ENCODE peak calls at places on chromosomes 7 and 10, in six cellular contexts. One of them, this sample, is unnamed.

GRCh38 chr7:1952169-1952760 is 280.5 kb downstream of the MAD1L1 start:
- DNase-seq in CD8-positive, alpha-beta memory T cell: no peak
- DNase-seq in upper lobe of right lung: no peak
- DNase-seq in suprapubic skin: no peak
- DNase-seq in tibial artery: no peak
- DNase-seq in GM23338: no peak
- DNase-seq in this sample: no peak

GRCh38 chr7:138359891-138360582 is 100.0 kb upstream of the TRIM24 start:
- DNase-seq in GM23338: no peak
- DNase-seq in upper lobe of right lung: no peak
- DNase-seq in suprapubic skin: no peak
- DNase-seq in tibial artery: no peak
- DNase-seq in CD8-positive, alpha-beta memory T cell: no peak
- DNase-seq in this sample: no peak

GRCh38 chr7:80729586-80730320 is 91.3 kb downstream of the CD36 start:
- DNase-seq in suprapubic skin: no peak
- DNase-seq in GM23338: no peak
- DNase-seq in upper lobe of right lung: no peak
- DNase-seq in tibial artery: no peak
- DNase-seq in CD8-positive, alpha-beta memory T cell: no peak
- DNase-seq in this sample: no peak

GRCh38 chr7:140810385-140810784 is 113.9 kb downstream of the NDUFB2 start:
- DNase-seq in tibial artery: no peak
- DNase-seq in CD8-positive, alpha-beta memory T cell: no peak
- DNase-seq in suprapubic skin: no peak
- DNase-seq in GM23338: no peak
- DNase-seq in upper lobe of right lung: no peak
- DNase-seq in this sample: no peak

GRCh38 chr7:36190447-36191291 is 37.6 kb downstream of the EEPD1 start:
- DNase-seq in GM23338: no peak
- DNase-seq in upper lobe of right lung: peak; percentile 70
- DNase-seq in CD8-positive, alpha-beta memory T cell: no peak
- DNase-seq in tibial artery: peak; percentile 46
- DNase-seq in suprapubic skin: no peak
- DNase-seq in this sample: no peak

GRCh38 chr10:122505011-122505410 is 43.7 kb downstream of the HTRA1 start:
- DNase-seq in upper lobe of right lung: no peak
- DNase-seq in CD8-positive, alpha-beta memory T cell: no peak
- DNase-seq in tibial artery: no peak
- DNase-seq in GM23338: no peak
- DNase-seq in suprapubic skin: no peak
- DNase-seq in this sample: no peak

GRCh38 chr7:87312215-87312865 is 33.1 kb upstream of the CROT start:
- DNase-seq in upper lobe of right lung: no peak
- DNase-seq in tibial artery: no peak
- DNase-seq in CD8-positive, alpha-beta memory T cell: peak; percentile 45
- DNase-seq in suprapubic skin: no peak
- DNase-seq in GM23338: peak; percentile 68
- DNase-seq in this sample: peak; percentile 60

GRCh38 chr7:117715784-117716445 is 157.3 kb downstream of the CTTNBP2 start:
- DNase-seq in tibial artery: no peak
- DNase-seq in CD8-positive, alpha-beta memory T cell: no peak
- DNase-seq in GM23338: peak; percentile 84
- DNase-seq in suprapubic skin: no peak
- DNase-seq in upper lobe of right lung: no peak
- DNase-seq in this sample: peak; percentile 81

GRCh38 chr7:148911626-148912025 is 27.5 kb upstream of the EZH2 start:
- DNase-seq in CD8-positive, alpha-beta memory T cell: no peak
- DNase-seq in suprapubic skin: no peak
- DNase-seq in GM23338: no peak
- DNase-seq in tibial artery: no peak
- DNase-seq in upper lobe of right lung: no peak
- DNase-seq in this sample: no peak

GRCh38 chr10:97519342-97519741 is 20.6 kb downstream of the UBTD1 start:
- DNase-seq in tibial artery: no peak
- DNase-seq in upper lobe of right lung: no peak
- DNase-seq in suprapubic skin: no peak
- DNase-seq in CD8-positive, alpha-beta memory T cell: no peak
- DNase-seq in GM23338: no peak
- DNase-seq in this sample: no peak

GRCh38 chr7:25314729-25315267 is 86.5 kb upstream of the NPVF start:
- DNase-seq in GM23338: no peak
- DNase-seq in suprapubic skin: no peak
- DNase-seq in upper lobe of right lung: no peak
- DNase-seq in CD8-positive, alpha-beta memory T cell: no peak
- DNase-seq in tibial artery: no peak
- DNase-seq in this sample: no peak

GRCh38 chr7:139680676-139681462 is 96.9 kb downstream of the HIPK2 start:
- DNase-seq in CD8-positive, alpha-beta memory T cell: peak; percentile 7
- DNase-seq in GM23338: no peak
- DNase-seq in upper lobe of right lung: no peak
- DNase-seq in suprapubic skin: no peak
- DNase-seq in tibial artery: peak; percentile 72
- DNase-seq in this sample: peak; percentile 11

GRCh38 chr7:38548605-38549004 is 82.6 kb downstream of the AMPH start:
- DNase-seq in tibial artery: no peak
- DNase-seq in CD8-positive, alpha-beta memory T cell: no peak
- DNase-seq in GM23338: no peak
- DNase-seq in suprapubic skin: no peak
- DNase-seq in upper lobe of right lung: no peak
- DNase-seq in this sample: no peak

GRCh38 chr7:33893377-33893776 is 12.0 kb upstream of the BMPER start:
- DNase-seq in CD8-positive, alpha-beta memory T cell: no peak
- DNase-seq in upper lobe of right lung: no peak
- DNase-seq in GM23338: no peak
- DNase-seq in tibial artery: no peak
- DNase-seq in suprapubic skin: no peak
- DNase-seq in this sample: no peak

GRCh38 chr7:105389090-105389650 is 449 bp upstream of the SRPK2 start:
- DNase-seq in tibial artery: peak; percentile 46
- DNase-seq in CD8-positive, alpha-beta memory T cell: no peak
- DNase-seq in upper lobe of right lung: peak; percentile 76
- DNase-seq in suprapubic skin: peak; percentile 69
- DNase-seq in GM23338: peak; percentile 78
- DNase-seq in this sample: peak; percentile 77

GRCh38 chr7:103936558-103936957 is 52.9 kb downstream of the RELN start:
- DNase-seq in GM23338: no peak
- DNase-seq in upper lobe of right lung: no peak
- DNase-seq in tibial artery: no peak
- DNase-seq in CD8-positive, alpha-beta memory T cell: no peak
- DNase-seq in suprapubic skin: no peak
- DNase-seq in this sample: no peak

GRCh38 chr7:57867884-57868701 is 418.1 kb downstream of the ZNF716 start:
- DNase-seq in upper lobe of right lung: no peak
- DNase-seq in CD8-positive, alpha-beta memory T cell: no peak
- DNase-seq in suprapubic skin: no peak
- DNase-seq in tibial artery: no peak
- DNase-seq in GM23338: no peak
- DNase-seq in this sample: no peak

GRCh38 chr7:26667514-26668133 is 196.8 kb downstream of the SKAP2 start:
- DNase-seq in upper lobe of right lung: no peak
- DNase-seq in tibial artery: peak; percentile 59
- DNase-seq in suprapubic skin: peak; percentile 73
- DNase-seq in GM23338: peak; percentile 97
- DNase-seq in CD8-positive, alpha-beta memory T cell: peak; percentile 8
- DNase-seq in this sample: peak; percentile 97

GRCh38 chr10:104622598-104623209 is 18.4 kb upstream of the SORCS3 start:
- DNase-seq in tibial artery: no peak
- DNase-seq in CD8-positive, alpha-beta memory T cell: no peak
- DNase-seq in GM23338: peak; percentile 84
- DNase-seq in suprapubic skin: no peak
- DNase-seq in upper lobe of right lung: no peak
- DNase-seq in this sample: peak; percentile 79

GRCh38 chr7:75892634-75893272 is 13.9 kb downstream of the RHBDD2 start:
- DNase-seq in GM23338: no peak
- DNase-seq in tibial artery: peak; percentile 39
- DNase-seq in upper lobe of right lung: peak; percentile 92
- DNase-seq in suprapubic skin: no peak
- DNase-seq in CD8-positive, alpha-beta memory T cell: no peak
- DNase-seq in this sample: no peak

GRCh38 chr7:279821-280220 is 10.1 kb upstream of the FOXL3 start:
- DNase-seq in suprapubic skin: no peak
- DNase-seq in CD8-positive, alpha-beta memory T cell: no peak
- DNase-seq in upper lobe of right lung: no peak
- DNase-seq in GM23338: no peak
- DNase-seq in tibial artery: no peak
- DNase-seq in this sample: no peak

GRCh38 chr7:23106801-23107713 is 1.5 kb downstream of the KLHL7 start:
- DNase-seq in upper lobe of right lung: no peak
- DNase-seq in suprapubic skin: no peak
- DNase-seq in GM23338: no peak
- DNase-seq in tibial artery: no peak
- DNase-seq in CD8-positive, alpha-beta memory T cell: no peak
- DNase-seq in this sample: no peak

GRCh38 chr7:70132802-70133201 is 534.5 kb downstream of the AUTS2 start:
- DNase-seq in upper lobe of right lung: no peak
- DNase-seq in tibial artery: no peak
- DNase-seq in suprapubic skin: no peak
- DNase-seq in GM23338: no peak
- DNase-seq in CD8-positive, alpha-beta memory T cell: no peak
- DNase-seq in this sample: no peak

GRCh38 chr7:37732253-37732652 is 48.7 kb downstream of the GPR141 start:
- DNase-seq in GM23338: peak; percentile 80
- DNase-seq in suprapubic skin: no peak
- DNase-seq in tibial artery: peak; percentile 61
- DNase-seq in CD8-positive, alpha-beta memory T cell: no peak
- DNase-seq in upper lobe of right lung: no peak
- DNase-seq in this sample: peak; percentile 78

GRCh38 chr10:21318768-21319167 is 206.7 kb downstream of the SKIDA1 start:
- DNase-seq in GM23338: no peak
- DNase-seq in CD8-positive, alpha-beta memory T cell: no peak
- DNase-seq in upper lobe of right lung: no peak
- DNase-seq in tibial artery: no peak
- DNase-seq in suprapubic skin: no peak
- DNase-seq in this sample: no peak

GRCh38 chr10:396535-397220 is 261.4 kb downstream of the ZMYND11 start:
- DNase-seq in suprapubic skin: no peak
- DNase-seq in GM23338: no peak
- DNase-seq in CD8-positive, alpha-beta memory T cell: no peak
- DNase-seq in upper lobe of right lung: no peak
- DNase-seq in tibial artery: peak; percentile 33
- DNase-seq in this sample: no peak

GRCh38 chr7:152608656-152609055 is 67.3 kb downstream of the XRCC2 start:
- DNase-seq in upper lobe of right lung: no peak
- DNase-seq in GM23338: no peak
- DNase-seq in CD8-positive, alpha-beta memory T cell: no peak
- DNase-seq in tibial artery: no peak
- DNase-seq in suprapubic skin: no peak
- DNase-seq in this sample: no peak

GRCh38 chr10:17460732-17461131 is 6.3 kb upstream of the ST8SIA6 start:
- DNase-seq in tibial artery: no peak
- DNase-seq in CD8-positive, alpha-beta memory T cell: no peak
- DNase-seq in GM23338: no peak
- DNase-seq in upper lobe of right lung: no peak
- DNase-seq in suprapubic skin: no peak
- DNase-seq in this sample: no peak

GRCh38 chr7:453597-454306 is 65.9 kb downstream of the PDGFA start:
- DNase-seq in CD8-positive, alpha-beta memory T cell: no peak
- DNase-seq in upper lobe of right lung: no peak
- DNase-seq in tibial artery: no peak
- DNase-seq in GM23338: no peak
- DNase-seq in suprapubic skin: no peak
- DNase-seq in this sample: no peak

DNA sequence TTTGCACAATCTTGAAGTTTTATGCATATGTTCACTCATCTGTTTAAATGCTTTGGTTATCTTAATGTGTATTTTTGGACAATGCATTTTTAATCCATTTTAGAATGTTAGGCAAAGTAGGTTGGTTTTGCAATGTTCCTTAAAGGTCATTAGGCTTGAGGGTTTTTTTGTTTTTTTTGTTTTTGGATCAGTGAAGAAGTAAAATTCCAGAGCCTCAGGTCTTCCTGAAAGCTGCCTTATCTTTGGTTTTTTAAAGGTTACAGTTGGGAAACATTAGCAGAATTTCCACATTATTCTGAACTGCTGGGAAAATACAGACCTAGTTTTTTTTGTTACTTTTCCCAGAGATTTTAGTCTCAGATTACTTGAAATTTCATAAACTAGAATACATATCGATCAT is 12.9 kb downstream of the MDFIC start:
- DNase-seq in suprapubic skin: no peak
- DNase-seq in GM23338: no peak
- DNase-seq in tibial artery: no peak
- DNase-seq in upper lobe of right lung: no peak
- DNase-seq in CD8-positive, alpha-beta memory T cell: no peak
- DNase-seq in this sample: no peak
- H3K4me1 ChIP-seq in suprapubic skin: peaks cover 22% of the 10 kb centered on the region
- H3K4me1 ChIP-seq in GM23338: peaks cover 18% of the 10 kb centered on the region
- H3K4me1 ChIP-seq in tibial artery: peaks cover 7% of the 10 kb centered on the region
- H3K4me1 ChIP-seq in upper lobe of right lung: peaks cover 70% of the 10 kb centered on the region
- H3K4me1 ChIP-seq in CD8-positive, alpha-beta memory T cell: peaks cover 78% of the 10 kb centered on the region
- H3K4me1 ChIP-seq in this sample: peaks cover 5% of the 10 kb centered on the region

GRCh38 chr7:6228865-6229264 is 43.6 kb downstream of the CYTH3 start:
- DNase-seq in CD8-positive, alpha-beta memory T cell: no peak
- DNase-seq in upper lobe of right lung: no peak
- DNase-seq in suprapubic skin: no peak
- DNase-seq in tibial artery: no peak
- DNase-seq in GM23338: no peak
- DNase-seq in this sample: no peak
- H3K4me1 ChIP-seq in CD8-positive, alpha-beta memory T cell: peaks cover 19% of the 10 kb centered on the region
- H3K4me1 ChIP-seq in upper lobe of right lung: peaks cover 57% of the 10 kb centered on the region
- H3K4me1 ChIP-seq in suprapubic skin: peaks cover 65% of the 10 kb centered on the region
- H3K4me1 ChIP-seq in tibial artery: peaks cover 26% of the 10 kb centered on the region
- H3K4me1 ChIP-seq in GM23338: peaks cover 15% of the 10 kb centered on the region
- H3K4me1 ChIP-seq in this sample: peaks cover 2% of the 10 kb centered on the region

GRCh38 chr10:12504176-12504575 is 154.8 kb downstream of the CAMK1D start:
- DNase-seq in GM23338: no peak
- DNase-seq in tibial artery: no peak
- DNase-seq in CD8-positive, alpha-beta memory T cell: no peak
- DNase-seq in upper lobe of right lung: peak; percentile 40
- DNase-seq in suprapubic skin: peak; percentile 34
- DNase-seq in this sample: no peak

GRCh38 chr10:12501851-12502525 is 152.6 kb downstream of the CAMK1D start:
- DNase-seq in upper lobe of right lung: peak; percentile 46
- DNase-seq in CD8-positive, alpha-beta memory T cell: no peak
- DNase-seq in tibial artery: no peak
- DNase-seq in GM23338: no peak
- DNase-seq in suprapubic skin: peak; percentile 46
- DNase-seq in this sample: no peak

GRCh38 chr10:12503311-12503710 is 154.0 kb downstream of the CAMK1D start:
- DNase-seq in GM23338: no peak
- DNase-seq in tibial artery: no peak
- DNase-seq in CD8-positive, alpha-beta memory T cell: no peak
- DNase-seq in upper lobe of right lung: peak; percentile 13
- DNase-seq in suprapubic skin: peak; percentile 43
- DNase-seq in this sample: no peak

GRCh38 chr10:12501324-12501723 is 152.0 kb downstream of the CAMK1D start:
- DNase-seq in GM23338: no peak
- DNase-seq in upper lobe of right lung: no peak
- DNase-seq in suprapubic skin: peak; percentile 14
- DNase-seq in CD8-positive, alpha-beta memory T cell: no peak
- DNase-seq in tibial artery: no peak
- DNase-seq in this sample: peak; percentile 51

GRCh38 chr10:12502526-12503274 is 153.4 kb downstream of the CAMK1D start:
- DNase-seq in CD8-positive, alpha-beta memory T cell: no peak
- DNase-seq in GM23338: no peak
- DNase-seq in tibial artery: no peak
- DNase-seq in suprapubic skin: peak; percentile 59
- DNase-seq in upper lobe of right lung: peak; percentile 46
- DNase-seq in this sample: no peak
- H3K4me1 ChIP-seq in CD8-positive, alpha-beta memory T cell: no peaks in the 10 kb centered on the region
- H3K4me1 ChIP-seq in GM23338: peaks cover 17% of the 10 kb centered on the region
- H3K4me1 ChIP-seq in tibial artery: peaks cover 18% of the 10 kb centered on the region
- H3K4me1 ChIP-seq in suprapubic skin: peaks cover 35% of the 10 kb centered on the region
- H3K4me1 ChIP-seq in upper lobe of right lung: peaks cover 16% of the 10 kb centered on the region
- H3K4me1 ChIP-seq in this sample: peaks cover 16% of the 10 kb centered on the region

GRCh38 chr10:71408436-71409225 is 11.9 kb downstream of the CDH23 start:
- DNase-seq in suprapubic skin: no peak
- DNase-seq in upper lobe of right lung: no peak
- DNase-seq in CD8-positive, alpha-beta memory T cell: no peak
- DNase-seq in tibial artery: no peak
- DNase-seq in GM23338: no peak
- DNase-seq in this sample: no peak
- H3K4me1 ChIP-seq in suprapubic skin: no peaks in the 10 kb centered on the region
- H3K4me1 ChIP-seq in upper lobe of right lung: no peaks in the 10 kb centered on the region
- H3K4me1 ChIP-seq in CD8-positive, alpha-beta memory T cell: no peaks in the 10 kb centered on the region
- H3K4me1 ChIP-seq in tibial artery: no peaks in the 10 kb centered on the region
- H3K4me1 ChIP-seq in GM23338: no peaks in the 10 kb centered on the region
- H3K4me1 ChIP-seq in this sample: no peaks in the 10 kb centered on the region